ENCODE peak calls at places on chromosomes 1 and 21, in four cellular contexts. One of them, this sample, is unnamed.

GRCh38 chr1:43185021-43185420 is 12.9 kb downstream of the CFAP57 start:
- DNase-seq in adipocyte: no peak
- DNase-seq in H9: no peak
- DNase-seq in hypothalamus: no peak
- DNase-seq in this sample: no peak

GRCh38 chr21:42406201-42406601 is 2.5 kb downstream of the UBASH3A start:
- DNase-seq in adipocyte: no peak
- DNase-seq in H9: no peak
- DNase-seq in hypothalamus: no peak
- DNase-seq in this sample: no peak

GRCh38 chr1:107935396-107936064 is 29.4 kb downstream of the VAV3 start:
- DNase-seq in adipocyte: no peak
- DNase-seq in H9: no peak
- DNase-seq in hypothalamus: no peak
- DNase-seq in this sample: no peak

GRCh38 chr1:206470692-206471414 is 577 bp downstream of the IKBKE start:
- DNase-seq in adipocyte: peak
- DNase-seq in H9: peak
- DNase-seq in hypothalamus: no peak
- DNase-seq in this sample: peak

GRCh38 chr1:168892945-168893344 is 163.9 kb upstream of the DPT start:
- DNase-seq in adipocyte: no peak
- DNase-seq in H9: no peak
- DNase-seq in hypothalamus: no peak
- DNase-seq in this sample: no peak

GRCh38 chr1:32112800-32113375 is 5.0 kb downstream of the KPNA6 start:
- DNase-seq in adipocyte: no peak
- DNase-seq in H9: no peak
- DNase-seq in hypothalamus: no peak
- DNase-seq in this sample: no peak

GRCh38 chr1:171743014-171743870 is 1.4 kb upstream of the VAMP4 start:
- DNase-seq in adipocyte: peak
- DNase-seq in H9: no peak
- DNase-seq in hypothalamus: no peak
- DNase-seq in this sample: no peak

GRCh38 chr1:53547321-53547720 is 88.1 kb downstream of the DMRTB1 start:
- DNase-seq in adipocyte: no peak
- DNase-seq in H9: no peak
- DNase-seq in hypothalamus: no peak
- DNase-seq in this sample: no peak

GRCh38 chr21:45768011-45768740 is 124.7 kb downstream of the PCBP3 start:
- DNase-seq in adipocyte: peak
- DNase-seq in H9: no peak
- DNase-seq in hypothalamus: no peak
- DNase-seq in this sample: no peak

GRCh38 chr21:41651396-41651795 is 115.5 kb downstream of the RIPK4 start:
- DNase-seq in adipocyte: no peak
- DNase-seq in H9: no peak
- DNase-seq in hypothalamus: no peak
- DNase-seq in this sample: no peak

GRCh38 chr1:30524840-30525617 is 198.4 kb downstream of the MATN1 start:
- DNase-seq in adipocyte: no peak
- DNase-seq in H9: no peak
- DNase-seq in hypothalamus: no peak
- DNase-seq in this sample: no peak

GRCh38 chr1:112344754-112345423 is 51.1 kb upstream of the CTTNBP2NL start:
- DNase-seq in adipocyte: no peak
- DNase-seq in H9: no peak
- DNase-seq in hypothalamus: no peak
- DNase-seq in this sample: no peak

GRCh38 chr1:89519779-89520358 is 4.8 kb upstream of the LRRC8B start:
- DNase-seq in adipocyte: peak
- DNase-seq in H9: no peak
- DNase-seq in hypothalamus: no peak
- DNase-seq in this sample: peak

GRCh38 chr1:221625026-221625425 is 116.9 kb downstream of the DUSP10 start:
- DNase-seq in adipocyte: no peak
- DNase-seq in H9: no peak
- DNase-seq in hypothalamus: no peak
- DNase-seq in this sample: no peak